ENCODE peak calls at places on chromosome 10, in six cellular contexts. M is pons; Z is GM12892; Y is NCI-H2081; S is effector memory CD8-positive, alpha-beta T cell; C is hypothalamus. V is an unnamed sample.

GRCh38 chr10:103273026-103273425 is 3.9 kb upstream of the INA start:
- DNase-seq in M (no peak), Z (no peak), Y (no peak), S (no peak), C (no peak), V (no peak)

GRCh38 chr10:106044511-106044910 is 1120.0 kb downstream of the SORCS1 start:
- DNase-seq in M (no peak), Z (no peak), Y (peak; percentile 4), S (no peak), C (no peak), V (no peak)

GRCh38 chr10:34906021-34906965 is 91.2 kb upstream of the PARD3 start:
- DNase-seq in M (no peak), Z (no peak), Y (no peak), S (no peak), C (no peak), V (no peak)

GRCh38 chr10:70328018-70328417 is 44.2 kb upstream of the NPFFR1 start:
- DNase-seq in M (no peak), Z (no peak), Y (no peak), S (no peak), C (no peak), V (no peak)

GRCh38 chr10:125824736-125825135 is 1.4 kb downstream of the BCCIP start:
- DNase-seq in M (no peak), Z (no peak), Y (no peak), S (no peak), C (no peak), V (no peak)

GRCh38 chr10:51638737-51639136 is 60.7 kb downstream of the CSTF2T start:
- DNase-seq in M (no peak), Z (no peak), Y (no peak), S (no peak), C (no peak), V (no peak)

GRCh38 chr10:94279835-94280709 is 82.7 kb downstream of the NOC3L start:
- DNase-seq in M (peak; percentile 30), Z (no peak), Y (peak; percentile 23), S (peak; percentile 29), C (no peak), V (peak; percentile 9)

GRCh38 chr10:119871881-119872609 is 598 bp downstream of the MCMBP start:
- DNase-seq in M (no peak), Z (peak; percentile 43), Y (peak; percentile 54), S (peak; percentile 37), C (no peak), V (peak; percentile 48)

GRCh38 chr10:71454347-71454746 is 57.6 kb downstream of the CDH23 start:
- DNase-seq in M (no peak), Z (no peak), Y (no peak), S (no peak), C (no peak), V (no peak)

GRCh38 chr10:129047001-129047400 is 420.0 kb upstream of the MGMT start:
- DNase-seq in M (no peak), Z (no peak), Y (no peak), S (no peak), C (no peak), V (no peak)

GRCh38 chr10:127036987-127037386 is 131.8 kb downstream of the DOCK1 start:
- DNase-seq in M (no peak), Z (no peak), Y (no peak), S (no peak), C (no peak), V (no peak)

GRCh38 chr10:8056891-8057331 is 2.4 kb downstream of the GATA3 start:
- DNase-seq in M (no peak), Z (no peak), Y (no peak), S (no peak), C (no peak), V (no peak)

GRCh38 chr10:114626841-114627240 is 31.2 kb downstream of the ABLIM1 start:
- DNase-seq in M (no peak), Z (no peak), Y (no peak), S (no peak), C (no peak), V (no peak)

GRCh38 chr10:52314007-52314821 is at the start of gene DKK1:
- DNase-seq in M (peak; percentile 28), Z (no peak), Y (no peak), S (no peak), C (peak; percentile 33), V (peak; percentile 64)